ENCODE peak calls at places on chromosomes 13 and 19, in five cellular contexts. R is bronchial epithelial cell; Z is CD4-positive, alpha-beta memory T cell; C is mucosa of descending colon; G is SJSA1. T is an unnamed sample.

GRCh38 chr19:54209748-54210494 is 9.3 kb downstream of the RPS9 start:
- DNase-seq in R (peak; percentile 96), Z (peak; percentile 68), C (peak; percentile 96), G (peak; percentile 95), T (peak; percentile 89)

GRCh38 chr19:17565611-17566010 is 10.2 kb downstream of the COLGALT1 start:
- DNase-seq in R (no peak), Z (no peak), C (no peak), G (peak; percentile 69), T (no peak)

GRCh38 chr19:46731007-46731501 is 14.1 kb upstream of the PRKD2 start:
- DNase-seq in R (peak; percentile 83), Z (no peak), C (no peak), G (peak; percentile 78), T (peak; percentile 75)

GRCh38 chr13:47865883-47866282 is 135.2 kb downstream of the SUCLA2 start:
- DNase-seq in R (no peak), Z (no peak), C (no peak), G (no peak), T (no peak)

GRCh38 chr13:66547685-66548084 is 682.5 kb downstream of the PCDH9 start:
- DNase-seq in R (no peak), Z (no peak), C (no peak), G (no peak), T (no peak)

GRCh38 chr19:13195678-13196077 is 45.5 kb downstream of the IER2 start:
- DNase-seq in R (no peak), Z (peak; percentile 62), C (peak; percentile 88), G (no peak), T (no peak)

GRCh38 chr19:53328967-53329366 is 4.6 kb upstream of the ZNF845 start:
- DNase-seq in R (no peak), Z (no peak), C (no peak), G (no peak), T (no peak)

GRCh38 chr19:28575816-28576215 is 637.1 kb downstream of the UQCRFS1 start:
- DNase-seq in R (no peak), Z (no peak), C (no peak), G (no peak), T (no peak)

GRCh38 chr13:45737571-45738002 is 35.5 kb downstream of the CBY2 start:
- DNase-seq in R (no peak), Z (no peak), C (no peak), G (no peak), T (no peak)

GRCh38 chr19:39335168-39335567 is 675 bp downstream of the GMFG start:
- DNase-seq in R (no peak), Z (peak; percentile 59), C (no peak), G (no peak), T (no peak)
- H3K4me3 ChIP-seq in R (no peak overlapping the region), Z (peak overlapping the region; percentile 67), C (no peak overlapping the region), G (no peak overlapping the region), T (no peak overlapping the region)

GRCh38 chr19:2495651-2496316 is 19.9 kb downstream of the GADD45B start:
- DNase-seq in R (no peak), Z (no peak), C (peak; percentile 61), G (peak; percentile 66), T (no peak)
- H3K4me3 ChIP-seq in R (no peak overlapping the region), Z (no peak overlapping the region), C (no peak overlapping the region), G (peak overlapping the region; percentile 34), T (no peak overlapping the region)

DNA sequence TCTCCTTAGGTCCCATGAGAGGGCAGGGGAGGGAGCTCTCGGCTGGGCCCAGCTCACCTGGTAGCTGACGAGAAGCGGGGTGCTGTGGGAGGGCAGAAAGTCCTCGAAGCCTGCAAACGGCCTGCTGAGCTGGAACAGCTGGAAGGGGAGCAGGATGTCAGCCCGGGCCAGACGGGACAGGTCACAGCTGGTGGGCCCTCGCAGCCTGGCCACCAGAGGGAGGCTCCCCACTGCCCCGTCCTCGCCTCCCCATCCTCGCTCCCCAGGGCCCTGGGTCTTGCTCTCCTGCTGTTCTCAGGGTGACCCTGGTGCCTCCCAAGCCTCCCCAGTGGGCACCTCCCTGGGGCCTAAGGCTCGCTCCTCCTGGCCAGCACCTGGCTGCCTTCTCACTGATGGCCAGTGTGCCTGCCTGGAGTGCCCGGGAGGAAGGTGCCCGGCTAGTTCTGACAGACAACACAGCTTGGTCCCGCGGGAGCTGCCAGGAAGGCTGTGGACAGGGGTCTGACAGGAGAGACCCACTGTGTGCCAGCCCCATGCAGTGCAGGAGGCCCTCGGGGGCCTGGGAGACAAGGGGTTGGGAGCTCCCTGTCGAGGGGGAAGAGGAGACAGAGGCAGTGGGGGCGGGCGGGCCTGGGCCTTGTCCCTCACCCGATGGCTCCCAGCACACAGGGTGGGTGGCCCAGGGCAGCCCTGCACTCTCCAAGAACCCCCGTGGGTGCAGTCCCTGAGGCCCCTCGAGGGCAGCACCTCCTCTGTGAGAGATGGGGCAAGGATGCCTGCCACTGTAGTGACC is 20.3 kb downstream of the GPX4 start:
- DNase-seq in R (no peak), Z (no peak), C (no peak), G (no peak), T (no peak)
- H3K4me3 ChIP-seq in R (no peak overlapping the region), Z (no peak overlapping the region), C (no peak overlapping the region), G (no peak overlapping the region), T (no peak overlapping the region)

DNA sequence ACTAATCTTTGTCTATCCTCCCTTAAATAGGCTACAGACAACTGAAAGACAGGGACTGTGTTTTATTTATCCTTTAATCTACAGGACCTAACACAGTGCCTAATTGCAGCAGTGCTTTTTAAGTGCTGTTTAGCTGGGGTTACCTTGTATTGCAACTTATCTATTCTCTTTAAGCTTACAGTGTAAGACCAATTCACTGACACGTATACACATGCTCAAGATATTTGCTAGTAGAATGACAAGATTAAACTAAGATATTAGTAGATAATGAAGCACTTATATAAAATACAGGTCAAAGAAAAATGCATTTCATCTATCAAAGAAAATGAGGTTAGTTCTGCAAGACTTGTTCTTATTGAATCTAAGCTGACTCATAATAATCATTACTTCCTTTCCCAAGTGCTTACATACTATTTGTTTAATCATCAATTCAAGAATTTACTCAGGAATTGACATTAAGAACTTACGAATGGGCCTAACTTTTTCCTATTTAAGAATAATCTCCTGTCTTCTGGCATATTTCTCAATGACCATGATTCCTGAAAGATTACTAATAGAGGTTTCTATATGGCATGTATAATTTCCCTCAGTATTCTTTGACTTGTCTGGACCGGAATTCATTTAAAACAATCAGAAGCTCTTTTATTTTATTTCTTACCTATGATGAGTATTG is 75.8 kb upstream of the MAB21L1 start:
- DNase-seq in R (peak; percentile 93), Z (no peak), C (no peak), G (no peak), T (peak; percentile 25)
- H3K4me3 ChIP-seq in R (no peak overlapping the region), Z (no peak overlapping the region), C (no peak overlapping the region), G (no peak overlapping the region), T (no peak overlapping the region)

GRCh38 chr19:30223866-30224688 is 148.1 kb upstream of the ZNF536 start:
- DNase-seq in R (no peak), Z (no peak), C (no peak), G (no peak), T (no peak)

GRCh38 chr19:30226464-30227070 is 145.6 kb upstream of the ZNF536 start:
- DNase-seq in R (no peak), Z (no peak), C (peak; percentile 19), G (no peak), T (no peak)

GRCh38 chr19:30224689-30225606 is 147.2 kb upstream of the ZNF536 start:
- DNase-seq in R (no peak), Z (no peak), C (no peak), G (no peak), T (no peak)

GRCh38 chr19:30227071-30227621 is 145.0 kb upstream of the ZNF536 start:
- DNase-seq in R (no peak), Z (no peak), C (peak; percentile 9), G (no peak), T (no peak)

DNA sequence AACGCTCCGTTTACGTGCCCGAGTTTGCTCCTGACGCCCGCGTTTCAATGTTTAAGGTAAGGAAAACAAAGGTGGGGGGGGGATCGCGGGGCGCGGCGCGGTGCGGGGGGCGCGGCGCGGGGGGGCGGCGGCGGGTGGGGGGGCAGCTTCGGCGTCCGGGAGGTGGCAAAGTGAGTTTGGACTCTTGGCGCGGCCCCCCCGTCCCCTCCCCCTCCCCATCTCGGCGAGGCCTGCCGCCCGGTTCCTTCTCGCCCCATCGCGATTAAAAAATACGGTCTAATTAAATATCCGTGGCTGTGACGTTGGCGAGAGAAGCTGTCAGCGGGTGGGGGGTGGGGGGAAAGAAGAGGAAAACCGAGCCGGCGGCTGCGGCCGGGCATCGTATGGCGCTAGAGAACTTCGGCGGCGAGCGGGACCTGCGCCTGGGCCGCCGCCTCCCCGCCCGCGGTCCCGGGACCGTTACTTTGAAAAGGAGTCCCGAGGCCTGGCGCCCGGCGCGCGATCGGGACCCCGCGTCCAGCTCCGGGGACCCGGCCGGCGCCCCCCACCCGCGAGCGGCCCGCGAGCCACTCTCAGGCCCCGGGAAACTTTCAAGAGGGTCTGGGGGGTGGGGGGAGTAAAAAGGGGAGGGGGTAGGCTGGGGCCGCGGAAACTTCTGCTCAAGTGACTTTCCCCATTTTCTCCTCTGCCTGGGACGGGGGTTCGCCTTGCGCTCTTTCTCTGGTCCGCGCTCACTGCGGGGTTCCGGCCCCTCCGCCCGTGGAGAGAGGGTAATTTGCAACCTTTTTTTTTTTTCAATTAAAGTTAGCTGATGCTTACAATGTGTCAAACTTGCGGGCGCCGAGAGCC is 146.3 kb upstream of the ZNF536 start:
- DNase-seq in R (no peak), Z (no peak), C (no peak), G (no peak), T (no peak)
- H3K4me3 ChIP-seq in R (no peak overlapping the region), Z (no peak overlapping the region), C (no peak overlapping the region), G (peak overlapping the region; percentile 54), T (peak overlapping the region; percentile 49)

GRCh38 chr13:94708031-94708571 is 4.2 kb downstream of the SOX21 start:
- DNase-seq in R (no peak), Z (no peak), C (no peak), G (no peak), T (no peak)
- H3K4me3 ChIP-seq in R (peak overlapping the region; percentile 9), Z (no peak overlapping the region), C (no peak overlapping the region), G (no peak overlapping the region), T (no peak overlapping the region)

GRCh38 chr13:102724923-102725322 is 30.1 kb upstream of the METTL21C start:
- DNase-seq in R (peak; percentile 97), Z (no peak), C (peak; percentile 32), G (no peak), T (no peak)

GRCh38 chr13:102718746-102719145 is 23.9 kb upstream of the METTL21C start:
- DNase-seq in R (no peak), Z (no peak), C (no peak), G (no peak), T (no peak)

GRCh38 chr13:102726430-102726829 is 31.6 kb upstream of the METTL21C start:
- DNase-seq in R (peak; percentile 34), Z (no peak), C (peak; percentile 11), G (no peak), T (no peak)

GRCh38 chr13:102721800-102722231 is 27.0 kb upstream of the METTL21C start:
- DNase-seq in R (peak; percentile 57), Z (no peak), C (no peak), G (no peak), T (peak; percentile 65)
- H3K4me3 ChIP-seq in R (no peak overlapping the region), Z (no peak overlapping the region), C (no peak overlapping the region), G (no peak overlapping the region), T (no peak overlapping the region)